ENCODE peak calls at places on chromosomes 1 and 21, in eight cellular contexts. E is endothelial cell of umbilical vein, X is breast epithelium, B is lower leg skin, D is B cell, Z is adrenal gland, P is GM10248, Q is osteocyte. U is an unnamed sample.

GRCh38 chr1:214476958-214477870 is 74.2 kb downstream of the PTPN14 start:
- DNase-seq in E (peak; percentile 75), X (no peak), B (no peak), D (no peak), Z (no peak), P (no peak), Q (no peak), U (no peak)

GRCh38 chr1:29563092-29563491 is 326.8 kb downstream of the PTPRU start:
- DNase-seq in E (no peak), X (no peak), B (no peak), D (no peak), Z (no peak), P (no peak), Q (no peak), U (no peak)

GRCh38 chr1:53165408-53165961 is 23.0 kb upstream of the SLC1A7 start:
- DNase-seq in E (no peak), X (no peak), B (no peak), D (no peak), Z (no peak), P (no peak), Q (no peak), U (no peak)

GRCh38 chr21:34857874-34858273 is 189.1 kb downstream of the CLIC6 start:
- DNase-seq in E (no peak), X (no peak), B (no peak), D (no peak), Z (no peak), P (no peak), Q (peak; percentile 44), U (no peak)

GRCh38 chr21:42621166-42621827 is 32.1 kb upstream of the PDE9A start:
- DNase-seq in E (no peak), X (no peak), B (no peak), D (no peak), Z (no peak), P (no peak), Q (no peak), U (no peak)

GRCh38 chr1:31531177-31532000 is 44.9 kb upstream of the TINAGL1 start:
- DNase-seq in E (peak; percentile 34), X (no peak), B (no peak), D (no peak), Z (no peak), P (no peak), Q (no peak), U (no peak)

GRCh38 chr21:46126321-46127238 is 28.7 kb downstream of the COL6A2 start:
- DNase-seq in E (no peak), X (peak; percentile 44), B (no peak), D (no peak), Z (no peak), P (no peak), Q (peak; percentile 80), U (peak; percentile 13)

GRCh38 chr1:18770799-18771198 is 88.7 kb downstream of the TAS1R2 start:
- DNase-seq in E (no peak), X (no peak), B (no peak), D (no peak), Z (no peak), P (no peak), Q (no peak), U (no peak)

GRCh38 chr1:223765719-223766340 is 53.5 kb downstream of the CAPN2 start:
- DNase-seq in E (no peak), X (no peak), B (no peak), D (no peak), Z (no peak), P (no peak), Q (no peak), U (no peak)

GRCh38 chr1:89269277-89269676 is 3.4 kb downstream of the GBP5 start:
- DNase-seq in E (no peak), X (no peak), B (no peak), D (no peak), Z (no peak), P (no peak), Q (no peak), U (no peak)

GRCh38 chr1:147760481-147761260 is at the start of gene GJA5:
- DNase-seq in E (no peak), X (no peak), B (no peak), D (no peak), Z (no peak), P (no peak), Q (no peak), U (no peak)

GRCh38 chr1:212959266-212960220 is 9.2 kb downstream of the VASH2 start:
- DNase-seq in E (peak; percentile 24), X (no peak), B (no peak), D (no peak), Z (no peak), P (peak; percentile 85), Q (no peak), U (no peak)

GRCh38 chr1:18618546-18619466 is 11.8 kb upstream of the PAX7 start:
- DNase-seq in E (no peak), X (no peak), B (no peak), D (no peak), Z (no peak), P (no peak), Q (no peak), U (no peak)

GRCh38 chr1:200342511-200343400 is 67.1 kb downstream of the ZNF281 start:
- DNase-seq in E (no peak), X (no peak), B (no peak), D (no peak), Z (no peak), P (no peak), Q (no peak), U (no peak)

GRCh38 chr1:162562452-162562828 is 918 bp downstream of the UAP1 start:
- DNase-seq in E (peak; percentile 65), X (no peak), B (peak; percentile 47), D (no peak), Z (peak; percentile 37), P (no peak), Q (no peak), U (no peak)

GRCh38 chr1:91502882-91503184 is 2.2 kb downstream of the CDC7 start:
- DNase-seq in E (no peak), X (no peak), B (no peak), D (no peak), Z (no peak), P (no peak), Q (no peak), U (no peak)

GRCh38 chr1:241610056-241610815 is 29.9 kb downstream of the CHML start:
- DNase-seq in E (peak; percentile 78), X (no peak), B (no peak), D (no peak), Z (peak; percentile 23), P (no peak), Q (no peak), U (no peak)

GRCh38 chr1:23909412-23909811 is 3.8 kb downstream of the CNR2 start:
- DNase-seq in E (no peak), X (no peak), B (no peak), D (no peak), Z (no peak), P (no peak), Q (no peak), U (no peak)

GRCh38 chr1:239814306-239814881 is 277.3 kb upstream of the FMN2 start:
- DNase-seq in E (no peak), X (no peak), B (no peak), D (no peak), Z (peak; percentile 61), P (no peak), Q (no peak), U (no peak)

DNA sequence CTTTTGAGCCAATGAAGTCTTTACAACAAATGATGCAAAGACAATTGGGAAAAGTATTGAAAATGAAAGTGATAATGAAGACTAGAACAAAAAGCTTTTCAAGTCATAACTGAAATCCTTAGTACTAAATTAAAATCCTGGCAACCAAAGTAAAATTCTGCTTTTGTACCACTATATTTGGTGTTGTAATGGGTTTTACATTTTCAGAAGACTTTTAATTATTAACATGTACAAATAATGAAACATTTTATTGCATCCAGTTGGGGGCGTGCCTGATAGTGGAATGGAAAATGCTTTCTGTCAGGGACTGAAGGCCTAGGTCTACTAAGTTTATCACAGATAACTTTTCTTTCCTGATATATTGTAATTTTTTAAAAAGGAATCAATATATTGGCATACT is 89.4 kb downstream of the SDCCAG8 start:
- DNase-seq in E (peak; percentile 49), X (no peak), B (no peak), D (no peak), Z (peak; percentile 22), P (no peak), Q (no peak), U (no peak)
- TF ChIP-seq CTCF in E (no peak), X (no peak), B (no peak), D (no peak), Z (peak; percentile 35), P (peak; percentile 32), Q (peak; percentile 41), U (no peak)

GRCh38 chr1:43009274-43009673 is 50.6 kb upstream of the SLC2A1 start:
- DNase-seq in E (no peak), X (no peak), B (no peak), D (peak; percentile 55), Z (no peak), P (no peak), Q (no peak), U (no peak)

GRCh38 chr1:43007377-43008105 is 48.9 kb upstream of the SLC2A1 start:
- DNase-seq in E (no peak), X (no peak), B (peak; percentile 55), D (no peak), Z (no peak), P (no peak), Q (no peak), U (no peak)

GRCh38 chr1:43011020-43011419 is 52.4 kb upstream of the SLC2A1 start:
- DNase-seq in E (no peak), X (no peak), B (no peak), D (no peak), Z (no peak), P (no peak), Q (no peak), U (no peak)

GRCh38 chr1:43008106-43008424 is 49.4 kb upstream of the SLC2A1 start:
- DNase-seq in E (no peak), X (no peak), B (no peak), D (no peak), Z (no peak), P (no peak), Q (no peak), U (no peak)

GRCh38 chr1:43008425-43009108 is 49.9 kb upstream of the SLC2A1 start:
- DNase-seq in E (no peak), X (no peak), B (no peak), D (no peak), Z (peak; percentile 45), P (no peak), Q (no peak), U (no peak)
- TF ChIP-seq CTCF in E (no peak), X (no peak), B (no peak), D (no peak), Z (no peak), P (no peak), Q (no peak), U (no peak)

DNA sequence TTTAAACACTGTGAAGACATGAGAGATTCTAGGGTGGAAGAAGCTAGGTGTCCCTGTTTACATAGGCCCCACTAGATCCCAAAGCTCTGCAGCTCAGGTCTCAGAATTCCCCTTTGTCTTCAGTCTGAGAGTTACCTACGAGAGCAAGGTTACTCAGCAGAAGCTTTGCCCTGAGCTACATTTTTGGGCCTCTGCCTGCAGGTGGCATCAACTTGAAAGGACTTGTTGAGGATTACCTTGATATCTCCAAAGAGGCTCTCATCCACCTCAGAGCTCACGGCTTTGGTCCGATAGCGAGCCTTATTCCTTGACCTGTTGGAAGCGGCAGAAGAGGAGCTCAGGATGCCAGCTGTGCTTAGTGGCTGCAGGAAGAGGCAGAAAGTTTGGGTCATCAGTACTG is 7.0 kb downstream of the CFAP45 start:
- DNase-seq in E (no peak), X (no peak), B (no peak), D (no peak), Z (no peak), P (no peak), Q (no peak), U (no peak)
- TF ChIP-seq CTCF in E (no peak), X (no peak), B (no peak), D (no peak), Z (no peak), P (peak; percentile 28), Q (no peak), U (no peak)

GRCh38 chr1:218683224-218683623 is 338.1 kb downstream of the TGFB2 start:
- DNase-seq in E (no peak), X (no peak), B (no peak), D (no peak), Z (no peak), P (no peak), Q (no peak), U (no peak)
- TF ChIP-seq CTCF in E (no peak), X (no peak), B (no peak), D (no peak), Z (no peak), P (no peak), Q (peak; percentile 54), U (no peak)

U was measured in psoas muscle.